ENCODE peak calls at places on chromosomes 13 and 19, in seven cellular contexts. F, A, T, B, N, O and J are unnamed samples.

GRCh38 chr19:39090881-39091280 is 6.7 kb downstream of the ACP7 start:
- DNase-seq in F (no peak), A (no peak), T (no peak), B (no peak), N (no peak), O (no peak), J (peak)

GRCh38 chr19:38251564-38252051 is 4.6 kb downstream of the PPP1R14A start:
- DNase-seq in F (no peak), A (peak), T (no peak), B (peak), N (no peak), O (peak), J (peak)

GRCh38 chr13:40920826-40921225 is 98.3 kb downstream of the ELF1 start:
- DNase-seq in F (no peak), A (no peak), T (no peak), B (no peak), N (no peak), O (no peak), J (peak)

GRCh38 chr13:42099962-42100675 is 51.7 kb downstream of the DGKH start:
- DNase-seq in F (no peak), A (no peak), T (no peak), B (no peak), N (no peak), O (no peak), J (no peak)

GRCh38 chr13:91353494-91353893 is 6.0 kb downstream of the MIR17HG start:
- DNase-seq in F (no peak), A (no peak), T (no peak), B (no peak), N (no peak), O (no peak), J (no peak)

GRCh38 chr13:33686772-33687480 is 131.0 kb upstream of the RFC3 start:
- DNase-seq in F (no peak), A (peak), T (no peak), B (peak), N (no peak), O (no peak), J (no peak)

GRCh38 chr13:50310734-50311133 is 295.5 kb downstream of the KCNRG start:
- DNase-seq in F (no peak), A (no peak), T (no peak), B (no peak), N (no peak), O (no peak), J (no peak)

GRCh38 chr13:73809561-73809960 is 324.6 kb downstream of the KLF12 start:
- DNase-seq in F (no peak), A (peak), T (no peak), B (peak), N (no peak), O (no peak), J (peak)

GRCh38 chr13:40352385-40352778 is 314.1 kb downstream of the FOXO1 start:
- DNase-seq in F (no peak), A (no peak), T (no peak), B (peak), N (no peak), O (no peak), J (peak)

GRCh38 chr19:45574526-45574925 is 10.1 kb downstream of the OPA3 start:
- DNase-seq in F (no peak), A (no peak), T (no peak), B (no peak), N (no peak), O (no peak), J (no peak)

GRCh38 chr13:60369242-60369641 is 27.8 kb upstream of the TDRD3 start:
- DNase-seq in F (no peak), A (no peak), T (no peak), B (peak), N (no peak), O (no peak), J (peak)

GRCh38 chr13:79290595-79291244 is 115.3 kb downstream of the RBM26 start:
- DNase-seq in F (no peak), A (no peak), T (no peak), B (peak), N (peak), O (no peak), J (no peak)
- H3K4me3 ChIP-seq in F (no peak), A (no peak), T (no peak), B (no peak), N (no peak), O (no peak), J (no peak)

GRCh38 chr13:27311518-27312208 is 41.0 kb downstream of the RASL11A start:
- DNase-seq in F (no peak), A (no peak), T (no peak), B (no peak), N (no peak), O (no peak), J (no peak)
- TF ChIP-seq CTCF in F (no peak), A (no peak), T (no peak), B (no peak), N (no peak), O (no peak), J (no peak)

GRCh38 chr19:14700711-14701110 is 10.9 kb downstream of the ZNF333 start:
- DNase-seq in F (no peak), A (no peak), T (no peak), B (no peak), N (no peak), O (no peak), J (no peak)

GRCh38 chr19:14695471-14695870 is 5.6 kb downstream of the ZNF333 start:
- DNase-seq in F (no peak), A (no peak), T (no peak), B (no peak), N (no peak), O (no peak), J (no peak)

GRCh38 chr19:14703833-14704232 is 14.0 kb downstream of the ZNF333 start:
- DNase-seq in F (no peak), A (no peak), T (no peak), B (no peak), N (no peak), O (no peak), J (no peak)

GRCh38 chr19:14694867-14695266 is 5.0 kb downstream of the ZNF333 start:
- DNase-seq in F (no peak), A (no peak), T (no peak), B (no peak), N (no peak), O (no peak), J (no peak)

GRCh38 chr19:14699641-14700040 is 9.8 kb downstream of the ZNF333 start:
- DNase-seq in F (no peak), A (no peak), T (no peak), B (no peak), N (no peak), O (no peak), J (peak)
- H3K4me3 ChIP-seq in F (no peak), A (no peak), T (no peak), B (no peak), N (no peak), O (no peak), J (no peak)

GRCh38 chr19:6531956-6532243 is 1.1 kb downstream of the TNFSF9 start:
- DNase-seq in F (no peak), A (no peak), T (no peak), B (no peak), N (no peak), O (no peak), J (no peak)

GRCh38 chr19:6533000-6533328 is 2.1 kb downstream of the TNFSF9 start:
- DNase-seq in F (no peak), A (no peak), T (no peak), B (no peak), N (no peak), O (no peak), J (no peak)

GRCh38 chr19:6533746-6534418 is 3.1 kb downstream of the TNFSF9 start:
- DNase-seq in F (no peak), A (no peak), T (no peak), B (no peak), N (no peak), O (no peak), J (no peak)

GRCh38 chr19:6531163-6531955 is 533 bp downstream of the TNFSF9 start:
- DNase-seq in F (no peak), A (no peak), T (no peak), B (no peak), N (no peak), O (no peak), J (no peak)

DNA sequence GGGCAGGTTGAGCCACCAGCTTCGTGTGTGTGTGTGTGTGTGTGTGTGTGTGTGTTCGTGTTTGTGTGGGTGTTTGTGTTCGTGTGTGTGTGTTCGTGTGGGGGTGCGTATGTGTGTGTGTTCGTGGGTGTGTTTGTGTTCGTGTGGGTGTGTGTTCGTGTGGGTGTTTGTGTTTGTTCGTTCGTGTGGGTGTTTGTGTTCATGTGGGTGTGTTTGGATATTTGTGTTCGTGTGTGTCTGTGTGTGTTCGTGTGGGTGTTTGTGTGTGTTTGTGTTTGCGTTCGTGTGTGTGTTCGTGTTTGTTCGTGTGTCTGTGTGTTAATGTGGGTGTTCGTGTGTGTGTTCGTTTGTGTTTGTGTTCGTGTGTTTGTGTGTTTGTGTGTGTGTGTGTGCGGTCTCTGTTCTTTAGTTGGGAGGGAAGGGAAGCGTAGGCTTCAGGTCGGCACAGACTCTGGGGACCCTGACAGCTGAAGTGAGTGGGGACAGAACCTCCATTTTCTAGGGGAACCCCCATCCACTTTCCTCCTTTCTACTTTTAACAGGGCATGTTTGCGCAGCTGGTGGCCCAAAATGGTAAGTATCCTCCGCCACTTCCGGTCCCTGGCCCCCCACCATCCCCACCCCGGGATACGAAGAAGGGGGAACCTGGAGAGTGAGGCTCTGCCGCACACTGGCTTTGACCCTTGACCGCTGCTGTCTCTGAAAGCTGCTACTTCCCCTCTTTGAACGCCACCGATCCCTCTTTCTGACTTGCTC is 1.6 kb downstream of the TNFSF9 start:
- DNase-seq in F (no peak), A (no peak), T (peak), B (no peak), N (no peak), O (no peak), J (no peak)
- TF ChIP-seq CTCF in F (no peak), A (no peak), T (no peak), B (no peak), N (no peak), O (no peak), J (no peak)

DNA sequence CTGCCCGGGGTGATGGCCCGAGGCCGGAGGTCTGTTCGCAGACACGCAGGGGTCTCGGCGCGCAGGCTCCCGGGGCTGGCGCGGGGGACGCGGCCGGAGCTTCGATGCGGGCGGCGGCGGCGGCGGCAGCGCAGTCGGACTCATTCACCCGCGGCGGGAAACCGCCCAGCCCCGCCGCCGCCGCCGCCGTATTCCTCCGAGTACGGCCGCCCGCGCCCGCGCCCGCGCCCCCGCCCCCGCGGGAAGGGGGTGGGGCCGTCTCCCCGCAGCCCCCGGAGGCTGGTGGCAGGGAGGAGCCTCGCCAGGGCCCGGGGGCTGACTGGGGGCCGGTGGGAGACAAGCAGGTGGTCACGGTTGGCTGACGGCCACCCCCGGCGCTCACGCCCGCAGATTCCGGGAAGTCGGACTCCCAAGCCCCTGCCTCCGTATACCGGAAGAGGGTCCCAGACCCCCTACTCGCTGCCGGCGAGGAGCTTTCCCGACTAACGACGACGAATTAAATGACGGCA is at the start of gene C2CD4C:
- DNase-seq in F (no peak), A (no peak), T (no peak), B (peak), N (no peak), O (no peak), J (no peak)
- H3K4me3 ChIP-seq in F (no peak), A (no peak), T (peak), B (peak), N (peak), O (peak), J (peak)

GRCh38 chr13:31174018-31174417 is 12.3 kb upstream of the HSPH1 start:
- DNase-seq in F (no peak), A (peak), T (no peak), B (peak), N (no peak), O (no peak), J (peak)
- TF ChIP-seq CTCF in F (peak), A (peak), T (no peak), B (peak), N (peak), O (no peak), J (peak)

GRCh38 chr13:23763328-23763727 is 125.9 kb downstream of the MIPEP start:
- DNase-seq in F (no peak), A (no peak), T (no peak), B (no peak), N (no peak), O (no peak), J (no peak)

GRCh38 chr13:23755040-23755439 is 134.2 kb downstream of the MIPEP start:
- DNase-seq in F (no peak), A (no peak), T (no peak), B (no peak), N (no peak), O (no peak), J (no peak)

GRCh38 chr13:23754506-23754905 is 134.7 kb downstream of the MIPEP start:
- DNase-seq in F (no peak), A (no peak), T (no peak), B (no peak), N (no peak), O (no peak), J (no peak)

GRCh38 chr13:23760000-23760399 is 129.2 kb downstream of the MIPEP start:
- DNase-seq in F (no peak), A (no peak), T (no peak), B (no peak), N (no peak), O (no peak), J (no peak)

DNA sequence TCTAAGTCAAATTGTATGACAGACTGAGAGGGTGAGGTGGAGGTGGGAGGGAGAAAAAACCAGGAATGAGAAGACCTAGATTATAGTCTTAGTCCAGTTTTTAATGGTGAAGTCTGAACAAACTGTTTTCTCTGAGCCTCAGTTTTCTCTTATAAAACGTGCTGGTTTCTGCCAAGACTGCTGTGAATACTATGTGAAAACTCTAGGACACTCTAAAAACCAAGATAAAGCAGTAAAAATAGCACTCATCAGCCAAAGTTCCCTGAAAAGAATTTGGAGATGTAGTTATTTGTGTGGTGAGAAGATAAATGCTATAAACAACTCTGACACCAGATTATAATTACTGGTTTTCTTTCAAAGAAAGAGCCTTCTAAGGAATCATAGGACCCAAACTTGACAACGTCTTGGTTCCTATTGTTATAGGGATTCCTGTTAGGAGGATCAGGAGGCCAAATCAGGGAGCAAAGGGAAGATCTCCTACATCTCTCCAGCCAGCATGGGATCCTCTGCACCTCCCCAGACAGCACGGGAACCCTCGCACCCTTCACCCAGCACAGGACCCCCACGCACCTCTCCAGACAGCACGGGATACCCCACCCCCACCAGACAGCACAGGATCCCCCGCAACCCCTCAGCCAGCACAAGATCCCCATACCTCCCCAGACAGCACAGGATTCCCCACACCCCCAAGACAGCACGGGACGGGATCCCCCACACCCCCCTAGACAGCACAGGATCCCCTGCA is 130.2 kb downstream of the MIPEP start:
- DNase-seq in F (no peak), A (no peak), T (no peak), B (peak), N (no peak), O (no peak), J (no peak)
- H3K4me3 ChIP-seq in F (no peak), A (no peak), T (no peak), B (no peak), N (no peak), O (no peak), J (no peak)